ENCODE peak calls at places on chromosomes 13 and 19, in four cellular contexts. X, U, Q and M are unnamed samples.

GRCh38 chr13:30881931-30882899 is 23.9 kb upstream of the MEDAG start:
- DNase-seq in X (no peak), U (no peak), Q (no peak), M (no peak)

GRCh38 chr19:13817615-13818371 is 22.6 kb downstream of the ZSWIM4 start:
- DNase-seq in X (no peak), U (no peak), Q (no peak), M (peak)

GRCh38 chr13:112981361-112981905 is 12.4 kb downstream of the MCF2L start:
- DNase-seq in X (no peak), U (no peak), Q (no peak), M (no peak)

GRCh38 chr19:56973713-56974553 is 133.4 kb upstream of the PEG3 start:
- DNase-seq in X (no peak), U (no peak), Q (no peak), M (peak)

GRCh38 chr19:39166571-39167391 is 30.0 kb upstream of the NCCRP1 start:
- DNase-seq in X (no peak), U (peak), Q (peak), M (peak)

GRCh38 chr13:112700291-112701060 is 10.6 kb downstream of the ATP11A start:
- DNase-seq in X (no peak), U (peak), Q (no peak), M (no peak)

GRCh38 chr13:111503905-111504695 is 183.7 kb downstream of the TEX29 start:
- DNase-seq in X (no peak), U (peak), Q (no peak), M (no peak)

GRCh38 chr19:872266-872951 is 12.9 kb downstream of the CFD start:
- DNase-seq in X (peak), U (no peak), Q (peak), M (peak)

GRCh38 chr13:37682496-37682895 is 83.9 kb upstream of the POSTN start:
- DNase-seq in X (no peak), U (no peak), Q (no peak), M (no peak)

GRCh38 chr13:40158218-40158617 is 502.8 kb downstream of the COG6 start:
- DNase-seq in X (no peak), U (no peak), Q (no peak), M (no peak)

GRCh38 chr19:30784850-30785459 is 412.8 kb downstream of the ZNF536 start:
- DNase-seq in X (peak), U (peak), Q (peak), M (peak)

GRCh38 chr13:41917641-41918040 is 43.3 kb downstream of the VWA8 start:
- DNase-seq in X (no peak), U (no peak), Q (no peak), M (no peak)

GRCh38 chr13:98004107-98004506 is 50.6 kb downstream of the IPO5 start:
- DNase-seq in X (no peak), U (no peak), Q (no peak), M (no peak)

GRCh38 chr13:48125794-48126228 is 30.9 kb upstream of the MED4 start:
- DNase-seq in X (no peak), U (no peak), Q (peak), M (peak)

GRCh38 chr13:113091891-113092775 is 13.5 kb upstream of the F7 start:
- DNase-seq in X (no peak), U (no peak), Q (no peak), M (no peak)

GRCh38 chr19:52936151-52936957 is 13.1 kb upstream of the ZNF888 start:
- DNase-seq in X (no peak), U (no peak), Q (no peak), M (no peak)

GRCh38 chr19:17488593-17489391 is 18.5 kb downstream of the SLC27A1 start:
- DNase-seq in X (peak), U (peak), Q (no peak), M (peak)

GRCh38 chr13:25037057-25037813 is 58.7 kb upstream of the PABPC3 start:
- DNase-seq in X (no peak), U (no peak), Q (peak), M (peak)

GRCh38 chr19:42846597-42846996 is 32.9 kb downstream of the PSG1 start:
- DNase-seq in X (no peak), U (no peak), Q (no peak), M (no peak)

DNA sequence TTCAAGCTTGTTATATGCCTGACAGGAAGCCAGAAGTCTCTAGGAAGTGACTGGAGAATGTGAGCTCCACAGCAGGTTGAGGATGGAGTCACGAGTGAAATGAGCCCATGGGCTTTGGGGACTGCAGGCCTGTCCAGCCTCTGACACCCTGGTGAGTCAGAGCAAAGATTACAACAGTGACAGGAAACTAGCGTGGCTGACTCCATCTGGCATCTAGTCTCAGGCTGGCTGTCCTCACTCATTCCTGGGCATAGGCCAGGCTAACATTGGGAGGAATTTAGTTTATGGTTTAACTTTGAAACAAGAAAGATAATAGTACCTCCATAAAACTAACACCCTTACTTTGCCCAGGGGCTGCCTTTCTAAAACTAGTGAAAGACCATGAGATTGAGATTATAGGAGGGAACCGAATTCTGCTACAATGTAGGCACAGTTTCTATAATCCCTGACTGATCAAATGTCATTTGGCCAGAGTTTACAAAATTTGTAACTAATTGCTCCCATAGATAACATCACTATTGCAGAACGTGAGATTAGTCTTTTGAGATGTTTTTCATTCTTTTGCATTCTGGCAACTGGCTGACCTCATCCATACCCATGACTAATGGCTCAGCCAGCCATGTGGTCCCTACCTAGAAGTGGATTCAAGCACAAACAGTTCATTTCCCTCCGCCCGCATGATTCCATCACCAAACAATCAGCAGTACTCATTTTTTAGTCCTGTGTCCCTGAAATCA is 28.4 kb downstream of the PSG1 start:
- DNase-seq in X (no peak), U (no peak), Q (peak), M (no peak)
- TF ChIP-seq POLR2A in X (no peak), U (no peak), Q (no peak), M (no peak)

GRCh38 chr19:3039125-3039524 is 10.0 kb upstream of the TLE2 start:
- DNase-seq in X (no peak), U (no peak), Q (no peak), M (no peak)

GRCh38 chr19:3042545-3043267 is 13.6 kb upstream of the TLE2 start:
- DNase-seq in X (no peak), U (no peak), Q (no peak), M (no peak)

GRCh38 chr19:3039641-3040077 is 10.6 kb upstream of the TLE2 start:
- DNase-seq in X (no peak), U (no peak), Q (no peak), M (peak)

GRCh38 chr19:3041302-3041701 is 12.2 kb upstream of the TLE2 start:
- DNase-seq in X (no peak), U (no peak), Q (no peak), M (no peak)

DNA sequence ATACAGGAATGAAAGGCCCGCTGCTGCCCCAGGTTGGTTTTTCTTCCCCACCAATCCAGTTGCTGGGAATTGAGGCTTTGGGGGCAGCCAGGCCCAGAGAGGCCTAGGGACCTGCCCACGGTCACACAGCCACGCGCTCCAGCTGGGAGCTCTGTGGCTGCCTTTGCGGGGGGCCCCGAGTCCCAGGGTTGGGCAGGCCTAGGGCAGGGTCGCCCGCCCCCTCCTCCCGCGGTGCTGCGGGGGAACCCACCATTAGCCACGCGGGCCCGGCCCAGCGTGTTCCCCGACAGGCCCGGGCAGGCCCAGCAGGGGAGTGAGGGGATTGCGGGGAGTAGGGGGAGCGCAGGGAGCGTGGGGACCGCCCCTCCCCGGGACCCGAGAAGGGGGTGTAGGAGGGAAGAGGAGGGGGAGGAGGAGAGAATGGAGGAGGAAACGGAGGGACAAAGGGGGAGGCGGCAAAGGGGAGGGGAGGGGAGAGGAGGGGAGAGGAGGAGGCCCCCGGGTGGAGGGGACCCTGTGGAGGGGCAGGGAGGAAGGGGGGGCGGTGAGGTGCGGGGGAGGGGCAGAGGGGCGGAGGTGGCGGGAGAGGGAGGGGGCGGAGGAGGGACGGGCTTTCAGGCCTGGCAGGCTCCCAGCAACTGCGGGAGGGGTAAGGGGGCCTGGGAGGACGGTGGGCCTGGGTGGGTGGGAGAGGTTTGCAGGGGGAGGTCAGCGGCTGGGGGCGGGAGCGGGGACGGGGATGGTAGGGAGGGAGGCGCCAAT is 12.9 kb upstream of the TLE2 start:
- DNase-seq in X (no peak), U (no peak), Q (no peak), M (no peak)
- H3K4me3 ChIP-seq in X (no peak), U (no peak), Q (no peak), M (no peak)

GRCh38 chr19:32404939-32405430 is 585 bp upstream of the DPY19L3 start:
- DNase-seq in X (peak), U (peak), Q (peak), M (peak)

GRCh38 chr19:32404213-32404938 is 1.2 kb upstream of the DPY19L3 start:
- DNase-seq in X (no peak), U (no peak), Q (no peak), M (no peak)

GRCh38 chr19:32407004-32407992 is 1.7 kb downstream of the DPY19L3 start:
- DNase-seq in X (no peak), U (no peak), Q (no peak), M (peak)

GRCh38 chr19:32406161-32407003 is 812 bp downstream of the DPY19L3 start:
- DNase-seq in X (no peak), U (no peak), Q (no peak), M (no peak)

DNA sequence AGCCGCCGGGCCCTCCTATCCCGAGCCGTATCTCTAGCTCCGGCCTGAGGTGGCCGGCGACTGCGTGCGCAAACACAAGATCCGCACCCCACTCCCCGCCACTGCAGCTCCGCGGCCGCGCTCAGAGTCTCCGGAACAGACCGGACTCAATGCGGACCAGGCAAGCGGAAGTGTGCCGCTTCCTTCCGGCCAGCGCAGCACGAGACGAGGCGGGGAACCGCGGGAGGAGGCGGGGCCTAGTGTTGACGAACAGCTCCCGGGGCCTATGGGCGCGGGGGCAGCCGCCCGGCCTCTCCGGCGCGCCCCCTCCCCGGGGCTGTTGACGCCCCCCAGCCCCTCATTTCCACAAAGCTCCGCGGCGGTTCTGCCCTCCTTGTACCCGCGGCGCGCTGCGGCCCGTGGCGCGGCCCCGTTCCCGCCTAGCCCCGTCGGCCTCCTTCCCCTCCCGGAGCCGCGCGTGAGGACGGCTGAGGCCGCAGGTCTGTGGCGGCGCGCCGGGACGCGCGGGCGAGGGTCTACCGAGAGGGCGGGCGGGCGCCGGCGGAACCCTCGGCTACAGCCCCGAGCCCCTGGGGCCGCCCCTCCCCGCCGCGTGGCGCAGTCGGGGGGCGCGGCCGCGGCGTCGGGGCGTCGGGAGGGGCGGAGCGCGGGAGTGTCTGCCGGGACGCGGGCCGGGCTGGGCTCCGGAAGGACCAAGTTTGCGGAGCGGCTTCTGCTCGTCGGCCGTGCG is at the start of gene DPY19L3:
- DNase-seq in X (peak), U (peak), Q (peak), M (peak)
- TF ChIP-seq POLR2A in X (peak), U (peak), Q (peak), M (peak)

GRCh38 chr19:54464624-54465266 is 1.2 kb upstream of the LENG9 start:
- DNase-seq in X (peak), U (peak), Q (peak), M (peak)
- H3K4me3 ChIP-seq in X (peak), U (peak), Q (peak), M (peak)

GRCh38 chr19:23249911-23250649 is at the start of gene ZNF724:
- DNase-seq in X (peak), U (peak), Q (peak), M (peak)
- TF ChIP-seq POLR2A in X (peak), U (peak), Q (peak), M (no peak)

DNA sequence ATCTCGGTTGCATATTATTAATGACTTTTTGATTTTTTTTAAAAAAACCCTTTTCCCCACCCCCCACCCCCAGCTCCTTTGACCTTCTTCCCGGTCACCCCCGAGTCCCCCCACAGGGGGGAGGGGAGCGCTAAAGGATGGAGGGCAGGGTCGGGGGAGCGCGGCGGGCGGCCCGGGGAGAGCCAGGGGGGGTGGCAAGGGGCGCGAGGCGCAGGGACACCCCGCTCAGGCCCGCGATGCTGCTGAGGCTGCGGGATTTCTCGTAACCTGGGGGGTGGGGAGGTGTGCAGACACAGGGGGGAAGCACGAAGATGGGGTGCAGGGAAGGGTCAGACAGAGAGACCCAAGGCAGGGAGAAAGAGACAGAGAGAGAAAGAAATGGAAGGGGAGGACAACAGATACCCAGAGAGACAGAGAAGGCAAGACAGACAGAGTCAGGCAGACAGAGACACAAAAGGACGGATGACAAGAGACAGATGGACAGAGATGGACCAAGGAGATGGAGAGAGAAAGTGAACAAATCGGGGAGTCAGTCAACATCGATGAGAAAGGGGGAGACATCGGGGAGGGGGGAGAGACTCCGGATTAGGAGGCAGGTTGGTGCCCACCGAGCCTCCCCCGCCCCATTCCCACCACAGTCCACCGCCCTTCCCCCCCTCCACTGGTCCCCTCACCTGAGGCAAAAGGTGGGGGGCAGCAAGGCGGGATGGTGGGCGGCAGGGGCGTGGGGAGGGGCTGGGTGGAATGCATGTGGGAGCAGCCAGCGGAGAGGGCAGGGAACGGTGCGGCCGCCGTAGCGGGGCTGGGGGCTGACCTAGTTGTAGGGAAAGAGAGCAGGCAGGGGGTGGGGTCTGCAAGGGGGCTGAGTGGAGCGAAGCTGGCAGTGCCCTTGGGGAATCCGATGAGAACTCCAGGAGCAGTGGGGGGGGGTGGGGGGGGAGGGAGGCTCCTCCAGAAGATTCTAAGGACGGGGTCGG is 14.2 kb downstream of the KCNC3 start:
- DNase-seq in X (no peak), U (no peak), Q (no peak), M (no peak)
- H3K4me3 ChIP-seq in X (no peak), U (no peak), Q (no peak), M (no peak)

GRCh38 chr19:37655689-37656491 is 625 bp upstream of the ZFP30 start:
- DNase-seq in X (peak), U (peak), Q (peak), M (peak)
- TF ChIP-seq POLR2A in X (no peak), U (no peak), Q (no peak), M (no peak)

GRCh38 chr13:57631607-57632275 is at the start of gene PCDH17:
- DNase-seq in X (no peak), U (no peak), Q (no peak), M (peak)

GRCh38 chr13:57629821-57630235 is 1.7 kb upstream of the PCDH17 start:
- DNase-seq in X (no peak), U (peak), Q (peak), M (peak)

GRCh38 chr13:57627663-57628062 is 3.9 kb upstream of the PCDH17 start:
- DNase-seq in X (no peak), U (no peak), Q (no peak), M (no peak)

GRCh38 chr13:57630661-57631606 is 610 bp upstream of the PCDH17 start:
- DNase-seq in X (no peak), U (no peak), Q (no peak), M (no peak)

GRCh38 chr13:57629391-57629804 is 2.1 kb upstream of the PCDH17 start:
- DNase-seq in X (no peak), U (no peak), Q (no peak), M (peak)
- H3K4me3 ChIP-seq in X (peak), U (peak), Q (peak), M (peak)